ENCODE peak calls at places on chromosomes 16 and 17, in eight cellular contexts. One of them, this sample, is unnamed.

GRCh38 chr17:28812980-28813377 is 29.6 kb downstream of the FAM222B start:
- DNase-seq in activated CD4-positive, alpha-beta T cell treated with anti-CD3 and anti-CD28 coated beads, Interleukin-2, amount 50 U/mL, for 4 hours: no peak
- DNase-seq in stimulated activated CD8-positive, alpha-beta memory T cell treated with anti-CD3 and anti-CD28 coated beads, Interleukin-4, amount 100 ng/mL, for 1 hour: no peak
- DNase-seq in fibroblast of pulmonary artery: peak
- DNase-seq in suprapubic skin: no peak
- DNase-seq in T-helper 1 cell: no peak
- DNase-seq in AG10803: peak
- DNase-seq in germinal center: no peak
- DNase-seq in this sample: peak

GRCh38 chr17:12605222-12605621 is 60.5 kb upstream of the MYOCD start:
- DNase-seq in activated CD4-positive, alpha-beta T cell treated with anti-CD3 and anti-CD28 coated beads, Interleukin-2, amount 50 U/mL, for 4 hours: no peak
- DNase-seq in stimulated activated CD8-positive, alpha-beta memory T cell treated with anti-CD3 and anti-CD28 coated beads, Interleukin-4, amount 100 ng/mL, for 1 hour: no peak
- DNase-seq in fibroblast of pulmonary artery: peak
- DNase-seq in suprapubic skin: no peak
- DNase-seq in T-helper 1 cell: no peak
- DNase-seq in AG10803: peak
- DNase-seq in germinal center: no peak
- DNase-seq in this sample: no peak

GRCh38 chr16:1046271-1046955 is 26.1 kb upstream of the SSTR5 start:
- DNase-seq in activated CD4-positive, alpha-beta T cell treated with anti-CD3 and anti-CD28 coated beads, Interleukin-2, amount 50 U/mL, for 4 hours: no peak
- DNase-seq in stimulated activated CD8-positive, alpha-beta memory T cell treated with anti-CD3 and anti-CD28 coated beads, Interleukin-4, amount 100 ng/mL, for 1 hour: no peak
- DNase-seq in fibroblast of pulmonary artery: no peak
- DNase-seq in suprapubic skin: no peak
- DNase-seq in T-helper 1 cell: no peak
- DNase-seq in AG10803: no peak
- DNase-seq in germinal center: no peak
- DNase-seq in this sample: no peak

GRCh38 chr17:40109471-40109824 is 9.1 kb upstream of the NR1D1 start:
- DNase-seq in activated CD4-positive, alpha-beta T cell treated with anti-CD3 and anti-CD28 coated beads, Interleukin-2, amount 50 U/mL, for 4 hours: no peak
- DNase-seq in stimulated activated CD8-positive, alpha-beta memory T cell treated with anti-CD3 and anti-CD28 coated beads, Interleukin-4, amount 100 ng/mL, for 1 hour: no peak
- DNase-seq in fibroblast of pulmonary artery: no peak
- DNase-seq in suprapubic skin: no peak
- DNase-seq in T-helper 1 cell: no peak
- DNase-seq in AG10803: no peak
- DNase-seq in germinal center: no peak
- DNase-seq in this sample: peak

GRCh38 chr17:79982986-79983385 is 52.7 kb downstream of the TBC1D16 start:
- DNase-seq in activated CD4-positive, alpha-beta T cell treated with anti-CD3 and anti-CD28 coated beads, Interleukin-2, amount 50 U/mL, for 4 hours: no peak
- DNase-seq in stimulated activated CD8-positive, alpha-beta memory T cell treated with anti-CD3 and anti-CD28 coated beads, Interleukin-4, amount 100 ng/mL, for 1 hour: no peak
- DNase-seq in fibroblast of pulmonary artery: no peak
- DNase-seq in suprapubic skin: peak
- DNase-seq in T-helper 1 cell: no peak
- DNase-seq in AG10803: no peak
- DNase-seq in germinal center: no peak
- DNase-seq in this sample: no peak

GRCh38 chr16:56649271-56649670 is 2.4 kb upstream of the MT1B start:
- DNase-seq in activated CD4-positive, alpha-beta T cell treated with anti-CD3 and anti-CD28 coated beads, Interleukin-2, amount 50 U/mL, for 4 hours: no peak
- DNase-seq in stimulated activated CD8-positive, alpha-beta memory T cell treated with anti-CD3 and anti-CD28 coated beads, Interleukin-4, amount 100 ng/mL, for 1 hour: no peak
- DNase-seq in fibroblast of pulmonary artery: no peak
- DNase-seq in suprapubic skin: no peak
- DNase-seq in T-helper 1 cell: no peak
- DNase-seq in AG10803: no peak
- DNase-seq in germinal center: no peak
- DNase-seq in this sample: no peak

GRCh38 chr17:50892101-50892776 is 26.1 kb upstream of the TOB1 start:
- DNase-seq in activated CD4-positive, alpha-beta T cell treated with anti-CD3 and anti-CD28 coated beads, Interleukin-2, amount 50 U/mL, for 4 hours: no peak
- DNase-seq in stimulated activated CD8-positive, alpha-beta memory T cell treated with anti-CD3 and anti-CD28 coated beads, Interleukin-4, amount 100 ng/mL, for 1 hour: no peak
- DNase-seq in fibroblast of pulmonary artery: no peak
- DNase-seq in suprapubic skin: peak
- DNase-seq in T-helper 1 cell: no peak
- DNase-seq in AG10803: no peak
- DNase-seq in germinal center: no peak
- DNase-seq in this sample: no peak

GRCh38 chr17:7072406-7072805 is 7.6 kb downstream of the CLEC10A start:
- DNase-seq in activated CD4-positive, alpha-beta T cell treated with anti-CD3 and anti-CD28 coated beads, Interleukin-2, amount 50 U/mL, for 4 hours: no peak
- DNase-seq in stimulated activated CD8-positive, alpha-beta memory T cell treated with anti-CD3 and anti-CD28 coated beads, Interleukin-4, amount 100 ng/mL, for 1 hour: no peak
- DNase-seq in fibroblast of pulmonary artery: no peak
- DNase-seq in suprapubic skin: no peak
- DNase-seq in T-helper 1 cell: no peak
- DNase-seq in AG10803: no peak
- DNase-seq in germinal center: no peak
- DNase-seq in this sample: no peak

GRCh38 chr16:61654962-61655361 is 381.3 kb downstream of the CDH8 start:
- DNase-seq in activated CD4-positive, alpha-beta T cell treated with anti-CD3 and anti-CD28 coated beads, Interleukin-2, amount 50 U/mL, for 4 hours: no peak
- DNase-seq in stimulated activated CD8-positive, alpha-beta memory T cell treated with anti-CD3 and anti-CD28 coated beads, Interleukin-4, amount 100 ng/mL, for 1 hour: no peak
- DNase-seq in fibroblast of pulmonary artery: no peak
- DNase-seq in suprapubic skin: no peak
- DNase-seq in T-helper 1 cell: no peak
- DNase-seq in AG10803: no peak
- DNase-seq in germinal center: no peak
- DNase-seq in this sample: no peak

GRCh38 chr17:41521574-41522261 is 3.0 kb upstream of the KRT15 start:
- DNase-seq in activated CD4-positive, alpha-beta T cell treated with anti-CD3 and anti-CD28 coated beads, Interleukin-2, amount 50 U/mL, for 4 hours: no peak
- DNase-seq in stimulated activated CD8-positive, alpha-beta memory T cell treated with anti-CD3 and anti-CD28 coated beads, Interleukin-4, amount 100 ng/mL, for 1 hour: no peak
- DNase-seq in fibroblast of pulmonary artery: peak
- DNase-seq in suprapubic skin: no peak
- DNase-seq in T-helper 1 cell: no peak
- DNase-seq in AG10803: peak
- DNase-seq in germinal center: no peak
- DNase-seq in this sample: peak

GRCh38 chr17:78538033-78538776 is 39.0 kb downstream of the DNAH17 start:
- DNase-seq in activated CD4-positive, alpha-beta T cell treated with anti-CD3 and anti-CD28 coated beads, Interleukin-2, amount 50 U/mL, for 4 hours: no peak
- DNase-seq in stimulated activated CD8-positive, alpha-beta memory T cell treated with anti-CD3 and anti-CD28 coated beads, Interleukin-4, amount 100 ng/mL, for 1 hour: no peak
- DNase-seq in fibroblast of pulmonary artery: peak
- DNase-seq in suprapubic skin: no peak
- DNase-seq in T-helper 1 cell: no peak
- DNase-seq in AG10803: no peak
- DNase-seq in germinal center: no peak
- DNase-seq in this sample: peak

GRCh38 chr17:40352779-40353394 is 11.7 kb downstream of the GJD3 start:
- DNase-seq in activated CD4-positive, alpha-beta T cell treated with anti-CD3 and anti-CD28 coated beads, Interleukin-2, amount 50 U/mL, for 4 hours: no peak
- DNase-seq in stimulated activated CD8-positive, alpha-beta memory T cell treated with anti-CD3 and anti-CD28 coated beads, Interleukin-4, amount 100 ng/mL, for 1 hour: no peak
- DNase-seq in fibroblast of pulmonary artery: no peak
- DNase-seq in suprapubic skin: no peak
- DNase-seq in T-helper 1 cell: no peak
- DNase-seq in AG10803: no peak
- DNase-seq in germinal center: no peak
- DNase-seq in this sample: no peak

GRCh38 chr17:3970668-3971067 is 6.4 kb upstream of the ATP2A3 start:
- DNase-seq in activated CD4-positive, alpha-beta T cell treated with anti-CD3 and anti-CD28 coated beads, Interleukin-2, amount 50 U/mL, for 4 hours: no peak
- DNase-seq in stimulated activated CD8-positive, alpha-beta memory T cell treated with anti-CD3 and anti-CD28 coated beads, Interleukin-4, amount 100 ng/mL, for 1 hour: no peak
- DNase-seq in fibroblast of pulmonary artery: no peak
- DNase-seq in suprapubic skin: no peak
- DNase-seq in T-helper 1 cell: no peak
- DNase-seq in AG10803: no peak
- DNase-seq in germinal center: no peak
- DNase-seq in this sample: no peak

GRCh38 chr16:47970291-47970931 is 185.4 kb downstream of the ABCC12 start:
- DNase-seq in activated CD4-positive, alpha-beta T cell treated with anti-CD3 and anti-CD28 coated beads, Interleukin-2, amount 50 U/mL, for 4 hours: no peak
- DNase-seq in stimulated activated CD8-positive, alpha-beta memory T cell treated with anti-CD3 and anti-CD28 coated beads, Interleukin-4, amount 100 ng/mL, for 1 hour: no peak
- DNase-seq in fibroblast of pulmonary artery: peak
- DNase-seq in suprapubic skin: no peak
- DNase-seq in T-helper 1 cell: no peak
- DNase-seq in AG10803: peak
- DNase-seq in germinal center: no peak
- DNase-seq in this sample: peak

GRCh38 chr17:57399690-57400089 is 143.4 kb downstream of the MSI2 start:
- DNase-seq in activated CD4-positive, alpha-beta T cell treated with anti-CD3 and anti-CD28 coated beads, Interleukin-2, amount 50 U/mL, for 4 hours: no peak
- DNase-seq in stimulated activated CD8-positive, alpha-beta memory T cell treated with anti-CD3 and anti-CD28 coated beads, Interleukin-4, amount 100 ng/mL, for 1 hour: no peak
- DNase-seq in fibroblast of pulmonary artery: no peak
- DNase-seq in suprapubic skin: no peak
- DNase-seq in T-helper 1 cell: no peak
- DNase-seq in AG10803: no peak
- DNase-seq in germinal center: no peak
- DNase-seq in this sample: no peak

GRCh38 chr16:18803569-18804462 is 2.5 kb upstream of the ARL6IP1 start:
- DNase-seq in activated CD4-positive, alpha-beta T cell treated with anti-CD3 and anti-CD28 coated beads, Interleukin-2, amount 50 U/mL, for 4 hours: no peak
- DNase-seq in stimulated activated CD8-positive, alpha-beta memory T cell treated with anti-CD3 and anti-CD28 coated beads, Interleukin-4, amount 100 ng/mL, for 1 hour: no peak
- DNase-seq in fibroblast of pulmonary artery: peak
- DNase-seq in suprapubic skin: no peak
- DNase-seq in T-helper 1 cell: no peak
- DNase-seq in AG10803: peak
- DNase-seq in germinal center: no peak
- DNase-seq in this sample: peak

GRCh38 chr17:76567634-76568432 is 17.8 kb downstream of the ST6GALNAC2 start:
- DNase-seq in activated CD4-positive, alpha-beta T cell treated with anti-CD3 and anti-CD28 coated beads, Interleukin-2, amount 50 U/mL, for 4 hours: no peak
- DNase-seq in stimulated activated CD8-positive, alpha-beta memory T cell treated with anti-CD3 and anti-CD28 coated beads, Interleukin-4, amount 100 ng/mL, for 1 hour: no peak
- DNase-seq in fibroblast of pulmonary artery: no peak
- DNase-seq in suprapubic skin: no peak
- DNase-seq in T-helper 1 cell: no peak
- DNase-seq in AG10803: no peak
- DNase-seq in germinal center: peak
- DNase-seq in this sample: no peak

This sample was measured in dermis blood vessel endothelial cell.